ENCODE peak calls at places on chromosome 19, in ten cellular contexts. P, F, L, J, E, W, A, B, T and X are unnamed samples.

GRCh38 chr19:45258862-45259261 is 7.8 kb downstream of the MARK4 start:
- DNase-seq in P (no peak), B (no peak), A (no peak), L (no peak), E (no peak), T (no peak), F (no peak), J (no peak), W (no peak), X (no peak)

GRCh38 chr19:8355631-8356402 is 8.1 kb upstream of the ANGPTL4 start:
- DNase-seq in J (no peak), F (no peak), P (peak), T (no peak), L (peak), B (peak), W (no peak), E (no peak), A (no peak), X (no peak)

GRCh38 chr19:10517361-10517759 is at the start of gene S1PR5:
- DNase-seq in E (peak), W (no peak), L (no peak), F (no peak), P (no peak), J (no peak), T (no peak), B (peak), A (peak), X (peak)

GRCh38 chr19:55809381-55810058 is 22.3 kb downstream of the NLRP11 start:
- DNase-seq in T (no peak), A (peak), W (peak), J (peak), E (peak), B (peak), L (peak), P (peak), F (no peak), X (peak)

GRCh38 chr19:1073063-1073955 is 6.3 kb downstream of the ARHGAP45 start:
- DNase-seq in A (no peak), E (no peak), J (no peak), B (no peak), T (peak), P (no peak), W (no peak), L (no peak), F (no peak), X (no peak)

GRCh38 chr19:4997297-4997696 is 28.4 kb downstream of the KDM4B start:
- DNase-seq in B (no peak), P (no peak), E (no peak), A (no peak), J (no peak), L (no peak), W (no peak), F (no peak), T (no peak), X (no peak)

GRCh38 chr19:15022752-15023151 is 26.5 kb upstream of the CASP14 start:
- DNase-seq in B (no peak), F (no peak), J (no peak), L (no peak), T (no peak), A (peak), E (no peak), P (no peak), W (no peak), X (peak)

GRCh38 chr19:53057904-53058579 is 13.5 kb downstream of the ERVV-2 start:
- DNase-seq in L (no peak), B (peak), J (no peak), W (no peak), T (no peak), E (peak), A (peak), P (no peak), F (no peak), X (peak)

GRCh38 chr19:52138614-52139290 is 986 bp downstream of the ZNF616 start:
- DNase-seq in W (no peak), A (peak), P (peak), E (peak), L (no peak), J (peak), B (peak), F (no peak), T (no peak), X (peak)

GRCh38 chr19:47275866-47276461 is 1.3 kb downstream of the INAFM1 start:
- DNase-seq in L (no peak), W (no peak), B (peak), J (no peak), P (peak), T (no peak), F (no peak), A (peak), E (peak), X (no peak)

GRCh38 chr19:47231215-47232054 is 436 bp upstream of the BBC3 start:
- DNase-seq in A (peak), E (peak), B (peak), F (peak), J (peak), P (peak), L (peak), W (no peak), T (peak), X (peak)

GRCh38 chr19:31386806-31387205 is 37.6 kb upstream of the TSHZ3 start:
- DNase-seq in B (no peak), L (no peak), T (no peak), E (no peak), F (no peak), P (no peak), J (no peak), W (no peak), A (no peak), X (no peak)

GRCh38 chr19:46288896-46289588 is 7.8 kb upstream of the HIF3A start:
- DNase-seq in L (peak), B (peak), P (peak), T (no peak), E (peak), W (no peak), F (no peak), J (no peak), A (no peak), X (no peak)

GRCh38 chr19:6450166-6450565 is 9.4 kb downstream of the SLC25A23 start:
- DNase-seq in P (no peak), A (no peak), W (no peak), E (no peak), L (no peak), F (no peak), T (no peak), J (no peak), B (no peak), X (no peak)